ENCODE peak calls at places on chromosomes 4 and X, in six cellular contexts. L, P, A, R, S and T are unnamed samples.

GRCh38 chr4:7358100-7358735 is 76.5 kb downstream of the PSAPL1 start:
- DNase-seq in L (peak), S (no peak), A (no peak), P (peak), R (no peak), T (peak)

GRCh38 chrX:21702725-21703228 is 44.6 kb upstream of the KLHL34 start:
- DNase-seq in L (no peak), P (no peak), S (no peak), A (no peak), R (no peak), T (no peak)

GRCh38 chrX:96004386-96004785 is 680.3 kb upstream of the DIAPH2 start:
- DNase-seq in S (no peak), P (peak), R (no peak), L (no peak), A (no peak), T (no peak)

GRCh38 chrX:64204252-64204651 is 1.3 kb downstream of the AMER1 start:
- DNase-seq in P (no peak), R (no peak), S (no peak), L (peak), A (no peak), T (peak)

GRCh38 chr4:183256756-183257385 is 63.2 kb downstream of the CLDN22 start:
- DNase-seq in A (peak), S (no peak), R (peak), L (peak), P (peak), T (peak)

GRCh38 chr4:184355111-184355604 is 119.2 kb downstream of the IRF2 start:
- DNase-seq in S (no peak), A (no peak), R (no peak), L (peak), P (peak), T (peak)

GRCh38 chr4:102263024-102263787 is 82.1 kb downstream of the SLC39A8 start:
- DNase-seq in L (no peak), P (peak), R (peak), S (no peak), A (no peak), T (no peak)

GRCh38 chr4:24594887-24595286 is 10.5 kb upstream of the DHX15 start:
- DNase-seq in A (no peak), S (no peak), P (peak), R (no peak), L (no peak), T (no peak)

GRCh38 chr4:74546020-74546419 is 101.1 kb downstream of the AREG start:
- DNase-seq in S (no peak), R (no peak), L (no peak), P (peak), A (no peak), T (no peak)

GRCh38 chrX:139831689-139832456 is 101.0 kb downstream of the ATP11C start:
- DNase-seq in P (peak), R (no peak), A (no peak), S (no peak), L (no peak), T (no peak)

GRCh38 chrX:8731579-8732395 is at the start of gene ANOS1:
- DNase-seq in L (peak), A (peak), R (peak), S (no peak), P (no peak), T (peak)

GRCh38 chrX:23883737-23884354 is 23.9 kb downstream of the APOO start:
- DNase-seq in L (no peak), A (no peak), R (no peak), S (no peak), P (peak), T (no peak)

GRCh38 chr4:123421227-123421941 is 24.8 kb downstream of the SPRY1 start:
- DNase-seq in P (no peak), A (no peak), R (no peak), L (no peak), S (no peak), T (no peak)

GRCh38 chr4:1039493-1040343 is 28.3 kb downstream of the FGFRL1 start:
- DNase-seq in S (no peak), A (no peak), R (no peak), L (peak), P (no peak), T (peak)